ENCODE peak calls at places on chromosomes 13 and 19, in seven cellular contexts. D, Q, C, T, B, U and R are unnamed samples.

GRCh38 chr19:35846038-35846668 is 6.2 kb downstream of the NPHS1 start:
- DNase-seq in D (no peak), Q (no peak), C (no peak), T (no peak), B (no peak), U (peak), R (no peak)

GRCh38 chr19:39645800-39646411 is 9.8 kb upstream of the LGALS16 start:
- DNase-seq in D (peak), Q (no peak), C (peak), T (no peak), B (no peak), U (peak), R (peak)

GRCh38 chr13:28650284-28650683 is 8.6 kb upstream of the POMP start:
- DNase-seq in D (peak), Q (no peak), C (no peak), T (no peak), B (no peak), U (no peak), R (no peak)

GRCh38 chr13:99191336-99191899 is 9.2 kb upstream of the UBAC2 start:
- DNase-seq in D (no peak), Q (no peak), C (no peak), T (no peak), B (no peak), U (no peak), R (peak)

GRCh38 chr13:70107498-70108271 is at the start of gene ATXN8OS:
- DNase-seq in D (no peak), Q (no peak), C (peak), T (no peak), B (no peak), U (peak), R (no peak)

GRCh38 chr19:35124098-35125060 is 8.8 kb downstream of the FXYD3 start:
- DNase-seq in D (peak), Q (peak), C (peak), T (peak), B (peak), U (peak), R (peak)

GRCh38 chr19:36417752-36418286 is 625 bp downstream of the ZFP82 start:
- DNase-seq in D (no peak), Q (no peak), C (no peak), T (no peak), B (no peak), U (no peak), R (no peak)

GRCh38 chr19:12695997-12696365 is 450 bp downstream of the FBXW9 start:
- DNase-seq in D (no peak), Q (no peak), C (peak), T (no peak), B (no peak), U (no peak), R (no peak)

GRCh38 chr13:24557121-24557520 is 44.5 kb upstream of the PARP4 start:
- DNase-seq in D (no peak), Q (no peak), C (no peak), T (no peak), B (no peak), U (no peak), R (no peak)